ENCODE peak calls at places on chromosomes 12 and 14, in five cellular contexts. One of them, this sample, is unnamed.

GRCh38 chr12:110253176-110253575 is 27.9 kb upstream of the ATP2A2 start:
- DNase-seq in MM.1S: peak; percentile 15
- DNase-seq in hepatocyte: no peak
- DNase-seq in neural progenitor cell: no peak
- DNase-seq in GM23248: peak; percentile 34
- DNase-seq in this sample: no peak

GRCh38 chr14:98593361-98593761 is 678.6 kb downstream of the BCL11B start:
- DNase-seq in neural progenitor cell: peak; percentile 81
- DNase-seq in hepatocyte: no peak
- DNase-seq in MM.1S: no peak
- DNase-seq in GM23248: no peak
- DNase-seq in this sample: no peak

GRCh38 chr14:99505089-99505488 is 23.9 kb downstream of the CCNK start:
- DNase-seq in MM.1S: no peak
- DNase-seq in neural progenitor cell: no peak
- DNase-seq in GM23248: no peak
- DNase-seq in hepatocyte: no peak
- DNase-seq in this sample: no peak

GRCh38 chr12:28374556-28374955 is 184.3 kb downstream of the CCDC91 start:
- DNase-seq in GM23248: peak; percentile 44
- DNase-seq in MM.1S: no peak
- DNase-seq in neural progenitor cell: no peak
- DNase-seq in hepatocyte: no peak
- DNase-seq in this sample: no peak

GRCh38 chr12:24937553-24938244 is 11.2 kb downstream of the BCAT1 start:
- DNase-seq in hepatocyte: no peak
- DNase-seq in MM.1S: no peak
- DNase-seq in neural progenitor cell: no peak
- DNase-seq in GM23248: peak; percentile 57
- DNase-seq in this sample: no peak

GRCh38 chr12:20024194-20024593 is 344.1 kb upstream of the PDE3A start:
- DNase-seq in hepatocyte: peak; percentile 32
- DNase-seq in neural progenitor cell: no peak
- DNase-seq in MM.1S: no peak
- DNase-seq in GM23248: peak; percentile 37
- DNase-seq in this sample: no peak

GRCh38 chr14:96792003-96792402 is 5.2 kb upstream of the VRK1 start:
- DNase-seq in hepatocyte: no peak
- DNase-seq in GM23248: no peak
- DNase-seq in MM.1S: no peak
- DNase-seq in neural progenitor cell: no peak
- DNase-seq in this sample: no peak

GRCh38 chr14:93775744-93776143 is 12.5 kb downstream of the PRIMA1 start:
- DNase-seq in hepatocyte: no peak
- DNase-seq in GM23248: no peak
- DNase-seq in neural progenitor cell: no peak
- DNase-seq in MM.1S: no peak
- DNase-seq in this sample: no peak

GRCh38 chr12:30996255-30996654 is 69.7 kb downstream of the TSPAN11 start:
- DNase-seq in MM.1S: no peak
- DNase-seq in GM23248: peak; percentile 57
- DNase-seq in neural progenitor cell: no peak
- DNase-seq in hepatocyte: no peak
- DNase-seq in this sample: no peak

GRCh38 chr14:101176535-101177205 is 273.1 kb upstream of the RTL1 start:
- DNase-seq in hepatocyte: no peak
- DNase-seq in MM.1S: no peak
- DNase-seq in GM23248: no peak
- DNase-seq in neural progenitor cell: no peak
- DNase-seq in this sample: no peak

GRCh38 chr12:91274886-91275285 is 92.3 kb upstream of the DCN start:
- DNase-seq in neural progenitor cell: peak; percentile 46
- DNase-seq in GM23248: peak; percentile 20
- DNase-seq in MM.1S: no peak
- DNase-seq in hepatocyte: peak; percentile 45
- DNase-seq in this sample: no peak

GRCh38 chr12:54324617-54325441 is at the start of gene COPZ1:
- DNase-seq in MM.1S: peak; percentile 99
- DNase-seq in hepatocyte: peak; percentile 98
- DNase-seq in GM23248: peak; percentile 100
- DNase-seq in neural progenitor cell: peak; percentile 99
- DNase-seq in this sample: peak; percentile 99

GRCh38 chr12:79326225-79326624 is 364.5 kb downstream of the PAWR start:
- DNase-seq in GM23248: no peak
- DNase-seq in neural progenitor cell: no peak
- DNase-seq in MM.1S: no peak
- DNase-seq in hepatocyte: no peak
- DNase-seq in this sample: no peak

GRCh38 chr14:74179775-74180354 is 59.4 kb upstream of the VSX2 start:
- DNase-seq in MM.1S: no peak
- DNase-seq in GM23248: no peak
- DNase-seq in neural progenitor cell: no peak
- DNase-seq in hepatocyte: no peak
- DNase-seq in this sample: no peak

GRCh38 chr12:22443379-22444316 is 100.7 kb downstream of the C2CD5 start:
- DNase-seq in neural progenitor cell: peak; percentile 91
- DNase-seq in hepatocyte: peak; percentile 90
- DNase-seq in MM.1S: peak; percentile 74
- DNase-seq in GM23248: peak; percentile 87
- DNase-seq in this sample: peak; percentile 84

GRCh38 chr14:63840981-63841380 is 11.8 kb upstream of the SYNE2 start:
- DNase-seq in neural progenitor cell: peak; percentile 23
- DNase-seq in GM23248: no peak
- DNase-seq in MM.1S: no peak
- DNase-seq in hepatocyte: no peak
- DNase-seq in this sample: peak; percentile 37

GRCh38 chr12:127640181-127640886 is 626.6 kb upstream of the TMEM132C start:
- DNase-seq in GM23248: peak; percentile 78
- DNase-seq in MM.1S: no peak
- DNase-seq in neural progenitor cell: no peak
- DNase-seq in hepatocyte: peak; percentile 30
- DNase-seq in this sample: no peak

GRCh38 chr14:87566986-87567385 is 426.0 kb downstream of the GALC start:
- DNase-seq in MM.1S: no peak
- DNase-seq in GM23248: peak; percentile 3
- DNase-seq in hepatocyte: peak; percentile 27
- DNase-seq in neural progenitor cell: no peak
- DNase-seq in this sample: no peak

GRCh38 chr12:85996280-85996679 is 122.2 kb downstream of the NTS start:
- DNase-seq in GM23248: no peak
- DNase-seq in MM.1S: no peak
- DNase-seq in neural progenitor cell: no peak
- DNase-seq in hepatocyte: no peak
- DNase-seq in this sample: no peak

GRCh38 chr14:53054457-53054856 is 98.7 kb downstream of the DDHD1 start:
- DNase-seq in neural progenitor cell: no peak
- DNase-seq in MM.1S: no peak
- DNase-seq in hepatocyte: no peak
- DNase-seq in GM23248: peak; percentile 94
- DNase-seq in this sample: no peak

GRCh38 chr12:52260351-52261210 is 13.9 kb upstream of the KRT86 start:
- DNase-seq in MM.1S: no peak
- DNase-seq in neural progenitor cell: peak; percentile 25
- DNase-seq in GM23248: no peak
- DNase-seq in hepatocyte: no peak
- DNase-seq in this sample: no peak

GRCh38 chr14:74038015-74038859 is 19.1 kb downstream of the BBOF1 start:
- DNase-seq in MM.1S: peak; percentile 28
- DNase-seq in hepatocyte: peak; percentile 50
- DNase-seq in GM23248: peak; percentile 62
- DNase-seq in neural progenitor cell: peak; percentile 52
- DNase-seq in this sample: peak; percentile 65

GRCh38 chr14:23573384-23573783 is 5.2 kb downstream of the JPH4 start:
- DNase-seq in neural progenitor cell: no peak
- DNase-seq in GM23248: no peak
- DNase-seq in MM.1S: no peak
- DNase-seq in hepatocyte: peak; percentile 2
- DNase-seq in this sample: no peak

GRCh38 chr14:100552524-100553125 is 34.6 kb downstream of the BEGAIN start:
- DNase-seq in GM23248: no peak
- DNase-seq in neural progenitor cell: no peak
- DNase-seq in MM.1S: no peak
- DNase-seq in hepatocyte: no peak
- DNase-seq in this sample: no peak

GRCh38 chr12:77377622-77378021 is 312.3 kb upstream of the E2F7 start:
- DNase-seq in neural progenitor cell: no peak
- DNase-seq in hepatocyte: no peak
- DNase-seq in MM.1S: no peak
- DNase-seq in GM23248: no peak
- DNase-seq in this sample: no peak

GRCh38 chr12:48419409-48419935 is 52.9 kb upstream of the ANP32D start:
- DNase-seq in GM23248: no peak
- DNase-seq in hepatocyte: no peak
- DNase-seq in MM.1S: no peak
- DNase-seq in neural progenitor cell: no peak
- DNase-seq in this sample: no peak

GRCh38 chr14:105145381-105146180 is 23.0 kb downstream of the JAG2 start:
- DNase-seq in hepatocyte: no peak
- DNase-seq in MM.1S: no peak
- DNase-seq in GM23248: no peak
- DNase-seq in neural progenitor cell: no peak
- DNase-seq in this sample: no peak

GRCh38 chr14:105147701-105148603 is 20.6 kb downstream of the JAG2 start:
- DNase-seq in hepatocyte: no peak
- DNase-seq in neural progenitor cell: no peak
- DNase-seq in GM23248: no peak
- DNase-seq in MM.1S: no peak
- DNase-seq in this sample: no peak

GRCh38 chr14:105144666-105145380 is 23.8 kb downstream of the JAG2 start:
- DNase-seq in MM.1S: no peak
- DNase-seq in neural progenitor cell: no peak
- DNase-seq in GM23248: no peak
- DNase-seq in hepatocyte: no peak
- DNase-seq in this sample: no peak

GRCh38 chr14:105146976-105147700 is 21.4 kb downstream of the JAG2 start:
- DNase-seq in GM23248: no peak
- DNase-seq in hepatocyte: no peak
- DNase-seq in neural progenitor cell: no peak
- DNase-seq in MM.1S: no peak
- DNase-seq in this sample: no peak

GRCh38 chr14:105146181-105146975 is 22.2 kb downstream of the JAG2 start:
- DNase-seq in MM.1S: no peak
- DNase-seq in neural progenitor cell: no peak
- DNase-seq in hepatocyte: no peak
- DNase-seq in GM23248: no peak
- DNase-seq in this sample: no peak
- TF ChIP-seq EZH2phosphoT487 in MM.1S: no peak
- TF ChIP-seq EZH2phosphoT487 in neural progenitor cell: no peak
- TF ChIP-seq EZH2phosphoT487 in hepatocyte: no peak
- TF ChIP-seq EZH2phosphoT487 in GM23248: no peak
- TF ChIP-seq EZH2phosphoT487 in this sample: no peak

GRCh38 chr12:214005-214736 is at the start of gene SLC6A12:
- DNase-seq in neural progenitor cell: peak; percentile 33
- DNase-seq in GM23248: peak; percentile 23
- DNase-seq in MM.1S: no peak
- DNase-seq in hepatocyte: no peak
- DNase-seq in this sample: no peak
- TF ChIP-seq EZH2phosphoT487 in neural progenitor cell: no peak
- TF ChIP-seq EZH2phosphoT487 in GM23248: no peak
- TF ChIP-seq EZH2phosphoT487 in MM.1S: no peak
- TF ChIP-seq EZH2phosphoT487 in hepatocyte: no peak
- TF ChIP-seq EZH2phosphoT487 in this sample: no peak

GRCh38 chr14:69540654-69541335 is 33.9 kb downstream of the CCDC177 start:
- DNase-seq in hepatocyte: no peak
- DNase-seq in neural progenitor cell: no peak
- DNase-seq in GM23248: no peak
- DNase-seq in MM.1S: no peak
- DNase-seq in this sample: no peak

GRCh38 chr14:69542311-69542710 is 32.4 kb downstream of the CCDC177 start:
- DNase-seq in neural progenitor cell: no peak
- DNase-seq in hepatocyte: no peak
- DNase-seq in GM23248: no peak
- DNase-seq in MM.1S: no peak
- DNase-seq in this sample: no peak

GRCh38 chr14:69547701-69548348 is 26.8 kb downstream of the CCDC177 start:
- DNase-seq in neural progenitor cell: peak; percentile 87
- DNase-seq in hepatocyte: peak; percentile 61
- DNase-seq in MM.1S: no peak
- DNase-seq in GM23248: peak; percentile 33
- DNase-seq in this sample: no peak

GRCh38 chr14:69539631-69540410 is 34.9 kb downstream of the CCDC177 start:
- DNase-seq in neural progenitor cell: no peak
- DNase-seq in GM23248: peak; percentile 68
- DNase-seq in hepatocyte: no peak
- DNase-seq in MM.1S: no peak
- DNase-seq in this sample: no peak

DNA sequence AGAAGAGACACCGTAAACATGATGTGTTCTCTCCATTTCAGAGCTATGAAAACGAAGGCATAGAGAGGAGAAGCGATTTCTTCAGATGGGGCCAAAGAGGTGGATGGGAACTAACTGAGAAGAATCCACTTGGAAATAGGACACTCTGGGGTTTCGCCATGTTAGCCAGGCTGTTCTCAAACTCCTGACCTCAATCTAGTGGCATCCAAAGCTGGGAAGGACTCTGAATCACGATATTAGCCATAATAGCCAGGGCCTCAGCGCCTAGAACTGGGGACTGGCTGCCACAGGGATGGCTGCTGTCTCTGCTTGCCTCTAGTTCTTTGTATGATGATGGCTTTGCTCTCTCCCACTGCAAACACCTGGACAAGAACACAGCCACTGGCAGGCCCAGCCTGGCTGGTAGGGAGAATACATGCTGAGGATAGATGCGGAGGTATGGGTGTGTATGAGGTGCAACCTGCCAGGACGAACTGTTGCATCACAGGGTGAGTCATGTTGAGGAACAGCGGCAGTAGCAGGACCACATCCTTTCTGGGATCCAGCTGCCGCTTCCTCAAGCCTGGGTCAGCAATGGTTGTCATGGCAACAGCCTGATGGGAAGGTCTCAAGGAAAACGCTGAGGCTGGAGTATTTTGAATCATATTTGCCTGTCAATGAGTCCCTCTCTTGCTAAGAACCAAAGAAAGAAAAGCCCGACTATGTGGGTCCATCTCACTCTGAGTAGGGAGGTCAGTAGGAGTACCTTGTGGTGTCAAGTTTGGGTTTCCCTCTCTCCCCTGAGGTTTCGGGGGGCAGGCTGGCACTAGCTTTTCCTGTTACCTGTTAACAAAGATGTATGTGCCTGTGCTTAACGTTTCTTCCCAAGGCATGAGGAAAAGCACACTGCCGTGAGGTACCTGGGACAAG is 31.1 kb downstream of the CCDC177 start:
- DNase-seq in GM23248: peak; percentile 86
- DNase-seq in neural progenitor cell: peak; percentile 61
- DNase-seq in MM.1S: no peak
- DNase-seq in hepatocyte: peak; percentile 66
- DNase-seq in this sample: peak; percentile 8
- TF ChIP-seq EZH2phosphoT487 in GM23248: no peak
- TF ChIP-seq EZH2phosphoT487 in neural progenitor cell: no peak
- TF ChIP-seq EZH2phosphoT487 in MM.1S: no peak
- TF ChIP-seq EZH2phosphoT487 in hepatocyte: no peak
- TF ChIP-seq EZH2phosphoT487 in this sample: no peak

DNA sequence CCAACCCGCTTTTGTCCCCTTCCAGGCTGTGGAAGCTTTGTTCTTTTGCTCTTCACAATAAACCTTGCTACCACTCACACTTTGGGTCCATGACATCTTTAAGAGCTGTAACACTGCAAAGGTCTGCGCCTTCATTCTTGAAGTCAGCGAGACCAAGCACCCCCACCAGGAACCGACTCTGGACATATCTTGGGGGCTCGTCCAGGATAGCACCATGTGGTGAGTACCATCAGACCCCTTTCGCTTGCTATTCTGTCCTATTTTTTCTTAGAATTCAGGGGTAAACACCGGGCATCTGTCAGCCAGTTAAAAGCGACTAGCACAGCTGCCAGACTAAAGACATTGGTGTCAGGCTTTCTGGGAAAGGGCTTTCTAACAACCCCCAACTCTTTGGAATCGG is 137.6 kb upstream of the PPFIA2 start:
- DNase-seq in MM.1S: no peak
- DNase-seq in neural progenitor cell: peak; percentile 25
- DNase-seq in hepatocyte: peak; percentile 26
- DNase-seq in GM23248: peak; percentile 20
- DNase-seq in this sample: peak; percentile 5
- TF ChIP-seq EZH2phosphoT487 in MM.1S: no peak
- TF ChIP-seq EZH2phosphoT487 in neural progenitor cell: no peak
- TF ChIP-seq EZH2phosphoT487 in hepatocyte: no peak
- TF ChIP-seq EZH2phosphoT487 in GM23248: no peak
- TF ChIP-seq EZH2phosphoT487 in this sample: no peak